ENCODE peak calls at places on chromosomes 16 and 17, in five cellular contexts. I, M, C, B and L are unnamed samples.
A peak's percentile ranks its signal among the peaks of the same experiment; 100 is the strongest.

GRCh38 chr16:47036201-47036600 is 62.7 kb upstream of the DNAJA2 start:
- DNase-seq in I (peak; percentile 28), B (no peak), M (no peak), C (no peak), L (no peak)

GRCh38 chr17:56083475-56083874 is 69.8 kb upstream of the ANKFN1 start:
- DNase-seq in C (no peak), I (no peak), B (no peak), M (no peak), L (no peak)

GRCh38 chr16:29107299-29107698 is 122.4 kb downstream of the LAT start:
- DNase-seq in B (no peak), I (no peak), M (no peak), C (no peak), L (no peak)

GRCh38 chr17:8479431-8479947 is 43.8 kb downstream of the NDEL1 start:
- DNase-seq in B (no peak), M (no peak), I (no peak), C (no peak), L (no peak)

GRCh38 chr16:16143038-16143763 is 80.1 kb downstream of the ABCC6 start:
- DNase-seq in M (no peak), C (peak; percentile 55), I (peak; percentile 69), B (no peak), L (peak; percentile 68)

GRCh38 chr16:84054916-84055315 is 12.3 kb upstream of the SLC38A8 start:
- DNase-seq in M (no peak), C (no peak), I (no peak), B (no peak), L (no peak)

GRCh38 chr17:12693640-12694039 is 27.9 kb downstream of the MYOCD start:
- DNase-seq in M (no peak), B (no peak), I (no peak), C (no peak), L (no peak)

GRCh38 chr17:7842950-7843535 is 9.0 kb downstream of the KDM6B start:
- DNase-seq in M (no peak), C (no peak), B (peak; percentile 95), I (peak; percentile 52), L (peak; percentile 86)

GRCh38 chr17:74206332-74206818 is 2.9 kb downstream of the RPL38 start:
- DNase-seq in M (no peak), I (no peak), B (no peak), C (no peak), L (no peak)

GRCh38 chr17:2302740-2303277 is 776 bp downstream of the SMG6 start:
- DNase-seq in C (no peak), M (peak; percentile 29), I (no peak), B (no peak), L (no peak)

GRCh38 chr17:44314869-44315661 is 6.7 kb downstream of the RUNDC3A start:
- DNase-seq in I (peak; percentile 93), C (peak; percentile 48), M (peak; percentile 25), B (no peak), L (no peak)

GRCh38 chr17:13520899-13521572 is 80.7 kb downstream of the HS3ST3A1 start:
- DNase-seq in M (no peak), B (no peak), I (no peak), C (no peak), L (no peak)

GRCh38 chr16:84063972-84064371 is 21.4 kb upstream of the SLC38A8 start:
- DNase-seq in C (no peak), M (peak; percentile 57), B (no peak), I (no peak), L (no peak)

GRCh38 chr16:85621698-85622433 is 8.7 kb downstream of the GSE1 start:
- DNase-seq in M (no peak), I (no peak), C (no peak), B (no peak), L (no peak)

GRCh38 chr17:11935734-11936406 is 61.4 kb downstream of the ZNF18 start:
- DNase-seq in M (peak; percentile 57), I (no peak), B (peak; percentile 14), C (peak; percentile 30), L (peak; percentile 75)

GRCh38 chr17:62657664-62658063 is 30.2 kb downstream of the MRC2 start:
- DNase-seq in B (no peak), M (peak; percentile 24), I (no peak), C (no peak), L (no peak)

GRCh38 chr17:30299000-30299399 is 7.3 kb upstream of the BLMH start:
- DNase-seq in I (no peak), C (no peak), B (peak; percentile 15), M (no peak), L (no peak)

GRCh38 chr16:83513006-83513755 is 294.6 kb upstream of the HSBP1 start:
- DNase-seq in I (no peak), M (no peak), B (no peak), C (no peak), L (peak; percentile 44)

GRCh38 chr16:79409970-79410369 is 190.6 kb downstream of the MAF start:
- DNase-seq in M (no peak), C (no peak), I (no peak), B (no peak), L (peak; percentile 19)

GRCh38 chr17:34909040-34909439 is 52.2 kb downstream of the CCT6B start:
- DNase-seq in M (no peak), I (no peak), C (no peak), B (no peak), L (no peak)

GRCh38 chr17:27870345-27870744 is 22.8 kb downstream of the LYRM9 start:
- DNase-seq in I (no peak), M (no peak), B (no peak), C (no peak), L (no peak)

GRCh38 chr16:50841081-50841886 is 99.4 kb downstream of the CYLD start:
- DNase-seq in B (no peak), I (no peak), M (no peak), C (peak; percentile 90), L (peak; percentile 47)

GRCh38 chr17:49219987-49220386 is 9.5 kb downstream of the ABI3 start:
- DNase-seq in I (no peak), M (peak; percentile 34), B (no peak), C (no peak), L (no peak)

GRCh38 chr17:61139219-61139618 is 260.4 kb upstream of the TBX2 start:
- DNase-seq in B (no peak), C (no peak), M (no peak), I (no peak), L (peak; percentile 84)

GRCh38 chr16:4873091-4873490 is 25.8 kb downstream of the UBN1 start:
- DNase-seq in M (no peak), I (no peak), C (no peak), B (no peak), L (no peak)

GRCh38 chr16:82033006-82033405 is 2.0 kb upstream of the HSD17B2 start:
- DNase-seq in B (no peak), I (no peak), M (no peak), C (no peak), L (no peak)

GRCh38 chr16:53355064-53355463 is 79.2 kb upstream of the RBL2 start:
- DNase-seq in I (no peak), C (no peak), B (no peak), M (no peak), L (no peak)

DNA sequence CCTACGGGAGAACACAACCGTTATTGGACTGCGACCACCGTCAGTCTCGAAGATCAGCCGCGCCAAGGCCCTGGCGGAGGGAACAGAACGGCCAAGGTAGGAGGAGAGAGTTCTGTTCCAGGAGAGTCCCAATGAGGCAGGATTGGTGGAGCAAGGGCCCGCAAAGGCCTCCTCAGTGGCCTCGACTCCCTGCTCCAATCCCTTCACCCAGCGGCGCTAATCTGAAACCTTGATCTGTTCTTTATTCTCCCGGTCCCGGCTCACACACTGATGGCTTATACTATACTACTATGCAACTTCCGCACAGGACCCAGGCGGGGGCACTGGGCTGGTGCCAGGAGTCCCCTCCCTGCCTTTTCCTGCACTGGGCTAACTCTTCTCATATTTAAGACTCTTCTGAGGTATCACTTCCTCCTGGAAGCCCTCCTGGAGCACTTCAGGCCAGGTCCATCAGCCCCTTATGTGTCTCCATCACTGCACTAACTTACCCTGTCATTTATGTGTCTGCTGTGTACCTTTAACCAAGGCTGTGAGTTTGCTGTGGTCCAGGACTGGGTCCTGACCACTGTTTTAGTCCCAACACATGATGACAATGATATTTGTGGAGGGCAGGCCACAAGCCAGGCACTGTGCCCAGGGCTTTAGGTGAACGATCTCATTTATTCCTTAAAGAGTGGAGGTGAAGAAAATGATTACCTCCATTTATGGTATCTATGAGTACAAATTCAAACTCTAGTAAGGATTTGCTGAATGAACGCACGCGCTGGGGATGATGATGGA is 6.9 kb downstream of the CCDC102A start:
- DNase-seq in B (no peak), M (peak; percentile 14), C (peak; percentile 4), I (no peak), L (no peak)
- TF ChIP-seq MAX in B (no peak), M (no peak), C (no peak), I (no peak), L (no peak)

GRCh38 chr16:68264128-68265077 is at the start of gene SLC7A6:
- DNase-seq in B (peak; percentile 78), I (peak; percentile 94), M (peak; percentile 93), C (peak; percentile 93), L (peak; percentile 88)

GRCh38 chr16:68267612-68268405 is 3.5 kb downstream of the SLC7A6 start:
- DNase-seq in C (no peak), B (no peak), M (no peak), I (no peak), L (no peak)

GRCh38 chr16:68269793-68270192 is 5.5 kb downstream of the SLC7A6 start:
- DNase-seq in B (no peak), I (no peak), C (no peak), M (no peak), L (no peak)

GRCh38 chr16:68263559-68264127 is 683 bp upstream of the SLC7A6 start:
- DNase-seq in M (no peak), B (no peak), C (no peak), I (no peak), L (no peak)

GRCh38 chr16:68265078-68265925 is 976 bp downstream of the SLC7A6 start:
- DNase-seq in C (peak; percentile 66), M (peak; percentile 56), I (peak; percentile 84), B (peak; percentile 60), L (peak; percentile 87)
- TF ChIP-seq MAX in C (no peak), M (no peak), I (no peak), B (no peak), L (no peak)

DNA sequence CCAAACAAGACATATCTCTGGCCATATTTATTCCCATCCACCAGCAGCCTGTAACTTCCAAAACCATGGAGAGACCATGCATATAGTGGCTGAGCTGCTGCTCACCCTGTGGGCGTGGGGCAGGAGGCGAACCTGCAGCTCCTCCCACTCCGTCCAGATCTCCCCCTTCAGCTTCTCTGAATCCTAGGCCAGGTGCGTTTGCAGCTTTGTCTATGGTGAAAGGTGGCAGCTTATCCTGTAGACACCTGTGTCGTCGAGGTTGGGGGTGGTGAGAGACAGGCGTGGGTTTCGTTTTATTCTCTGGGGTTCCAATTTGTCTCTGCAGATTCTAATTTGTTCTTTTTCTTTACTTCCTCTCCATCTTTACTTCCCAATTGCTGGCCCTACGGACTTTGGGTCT is 9.7 kb upstream of the ANKS4B start:
- DNase-seq in M (no peak), C (no peak), B (no peak), I (no peak), L (no peak)
- TF ChIP-seq MAX in M (no peak), C (no peak), B (no peak), I (no peak), L (no peak)

GRCh38 chr16:17532338-17532995 is 61.7 kb upstream of the XYLT1 start:
- DNase-seq in M (no peak), B (no peak), I (no peak), C (no peak), L (no peak)

GRCh38 chr16:17529982-17530760 is 59.4 kb upstream of the XYLT1 start:
- DNase-seq in I (no peak), B (no peak), C (no peak), M (no peak), L (no peak)

GRCh38 chr16:17526956-17527355 is 56.2 kb upstream of the XYLT1 start:
- DNase-seq in I (no peak), C (no peak), B (no peak), M (no peak), L (peak; percentile 25)

GRCh38 chr16:17527538-17527937 is 56.8 kb upstream of the XYLT1 start:
- DNase-seq in M (no peak), I (no peak), B (no peak), C (no peak), L (no peak)
- TF ChIP-seq MAX in M (no peak), I (no peak), B (no peak), C (no peak), L (no peak)